ENCODE peak calls at places on chromosomes 16 and 17, in nine cellular contexts. One of them, this sample, is unnamed.

GRCh38 chr16:20904507-20905079 is 4.0 kb downstream of the LYRM1 start:
- DNase-seq in hepatocyte: no peak
- DNase-seq in SJSA1: peak; percentile 66
- DNase-seq in AG10803: peak; percentile 82
- DNase-seq in HFF-Myc: no peak
- DNase-seq in mesendoderm: no peak
- DNase-seq in lower lobe of right lung: no peak
- DNase-seq in left ventricle myocardium inferior: no peak
- DNase-seq in ovary: no peak
- DNase-seq in this sample: no peak

GRCh38 chr16:79168321-79168720 is 432.2 kb downstream of the MAF start:
- DNase-seq in HFF-Myc: no peak
- DNase-seq in lower lobe of right lung: no peak
- DNase-seq in ovary: no peak
- DNase-seq in SJSA1: no peak
- DNase-seq in AG10803: no peak
- DNase-seq in left ventricle myocardium inferior: no peak
- DNase-seq in hepatocyte: no peak
- DNase-seq in mesendoderm: no peak
- DNase-seq in this sample: no peak

GRCh38 chr16:10521681-10522274 is 58.6 kb downstream of the EMP2 start:
- DNase-seq in left ventricle myocardium inferior: no peak
- DNase-seq in HFF-Myc: peak; percentile 67
- DNase-seq in hepatocyte: peak; percentile 78
- DNase-seq in lower lobe of right lung: no peak
- DNase-seq in AG10803: peak; percentile 69
- DNase-seq in mesendoderm: peak; percentile 68
- DNase-seq in SJSA1: peak; percentile 39
- DNase-seq in ovary: no peak
- DNase-seq in this sample: peak; percentile 6

GRCh38 chr17:39069114-39069756 is 82.2 kb downstream of the PLXDC1 start:
- DNase-seq in left ventricle myocardium inferior: no peak
- DNase-seq in lower lobe of right lung: no peak
- DNase-seq in hepatocyte: peak; percentile 65
- DNase-seq in ovary: no peak
- DNase-seq in HFF-Myc: no peak
- DNase-seq in AG10803: peak; percentile 50
- DNase-seq in mesendoderm: peak; percentile 59
- DNase-seq in SJSA1: no peak
- DNase-seq in this sample: no peak

GRCh38 chr17:2054262-2054739 is 602 bp upstream of the HIC1 start:
- DNase-seq in lower lobe of right lung: no peak
- DNase-seq in left ventricle myocardium inferior: no peak
- DNase-seq in ovary: peak; percentile 75
- DNase-seq in mesendoderm: peak; percentile 42
- DNase-seq in SJSA1: no peak
- DNase-seq in hepatocyte: no peak
- DNase-seq in AG10803: no peak
- DNase-seq in HFF-Myc: no peak
- DNase-seq in this sample: no peak

GRCh38 chr16:31181102-31181830 is 1.3 kb downstream of the FUS start:
- DNase-seq in hepatocyte: peak; percentile 38
- DNase-seq in lower lobe of right lung: peak; percentile 55
- DNase-seq in ovary: no peak
- DNase-seq in SJSA1: no peak
- DNase-seq in AG10803: no peak
- DNase-seq in HFF-Myc: no peak
- DNase-seq in mesendoderm: peak; percentile 41
- DNase-seq in left ventricle myocardium inferior: peak; percentile 36
- DNase-seq in this sample: no peak

GRCh38 chr16:10031955-10032354 is 150.3 kb downstream of the GRIN2A start:
- DNase-seq in lower lobe of right lung: no peak
- DNase-seq in hepatocyte: no peak
- DNase-seq in HFF-Myc: no peak
- DNase-seq in ovary: no peak
- DNase-seq in mesendoderm: no peak
- DNase-seq in SJSA1: no peak
- DNase-seq in AG10803: no peak
- DNase-seq in left ventricle myocardium inferior: no peak
- DNase-seq in this sample: no peak

GRCh38 chr17:64411999-64412771 is 21.5 kb upstream of the PECAM1 start:
- DNase-seq in hepatocyte: peak; percentile 52
- DNase-seq in lower lobe of right lung: peak; percentile 79
- DNase-seq in left ventricle myocardium inferior: peak; percentile 59
- DNase-seq in ovary: no peak
- DNase-seq in SJSA1: no peak
- DNase-seq in mesendoderm: peak; percentile 94
- DNase-seq in HFF-Myc: no peak
- DNase-seq in AG10803: peak; percentile 13
- DNase-seq in this sample: no peak

GRCh38 chr16:29813644-29814562 is 1.9 kb downstream of the PRRT2 start:
- DNase-seq in SJSA1: no peak
- DNase-seq in AG10803: no peak
- DNase-seq in ovary: peak; percentile 44
- DNase-seq in lower lobe of right lung: no peak
- DNase-seq in hepatocyte: no peak
- DNase-seq in left ventricle myocardium inferior: no peak
- DNase-seq in mesendoderm: no peak
- DNase-seq in HFF-Myc: no peak
- DNase-seq in this sample: no peak

GRCh38 chr16:55498101-55498500 is 10.8 kb upstream of the LPCAT2 start:
- DNase-seq in AG10803: no peak
- DNase-seq in ovary: no peak
- DNase-seq in left ventricle myocardium inferior: no peak
- DNase-seq in hepatocyte: no peak
- DNase-seq in lower lobe of right lung: no peak
- DNase-seq in mesendoderm: no peak
- DNase-seq in HFF-Myc: no peak
- DNase-seq in SJSA1: no peak
- DNase-seq in this sample: no peak

GRCh38 chr17:81539961-81540675 is 11.9 kb downstream of the FSCN2 start:
- DNase-seq in mesendoderm: no peak
- DNase-seq in SJSA1: no peak
- DNase-seq in left ventricle myocardium inferior: no peak
- DNase-seq in AG10803: no peak
- DNase-seq in HFF-Myc: no peak
- DNase-seq in lower lobe of right lung: no peak
- DNase-seq in ovary: no peak
- DNase-seq in hepatocyte: no peak
- DNase-seq in this sample: no peak

GRCh38 chr17:37392024-37392590 is 14.5 kb downstream of the ACACA start:
- DNase-seq in mesendoderm: no peak
- DNase-seq in AG10803: peak; percentile 71
- DNase-seq in left ventricle myocardium inferior: no peak
- DNase-seq in HFF-Myc: no peak
- DNase-seq in ovary: no peak
- DNase-seq in SJSA1: no peak
- DNase-seq in lower lobe of right lung: no peak
- DNase-seq in hepatocyte: peak; percentile 16
- DNase-seq in this sample: peak; percentile 47

GRCh38 chr17:11564483-11565380 is 33.5 kb upstream of the DNAH9 start:
- DNase-seq in HFF-Myc: no peak
- DNase-seq in ovary: no peak
- DNase-seq in hepatocyte: no peak
- DNase-seq in left ventricle myocardium inferior: no peak
- DNase-seq in lower lobe of right lung: no peak
- DNase-seq in SJSA1: no peak
- DNase-seq in mesendoderm: no peak
- DNase-seq in AG10803: no peak
- DNase-seq in this sample: no peak

GRCh38 chr16:79582789-79583188 is 17.7 kb downstream of the MAF start:
- DNase-seq in left ventricle myocardium inferior: no peak
- DNase-seq in ovary: no peak
- DNase-seq in mesendoderm: no peak
- DNase-seq in AG10803: no peak
- DNase-seq in HFF-Myc: no peak
- DNase-seq in hepatocyte: no peak
- DNase-seq in lower lobe of right lung: no peak
- DNase-seq in SJSA1: no peak
- DNase-seq in this sample: no peak

GRCh38 chr17:75511270-75511609 is 4.1 kb downstream of the CASKIN2 start:
- DNase-seq in AG10803: no peak
- DNase-seq in ovary: no peak
- DNase-seq in lower lobe of right lung: no peak
- DNase-seq in HFF-Myc: no peak
- DNase-seq in mesendoderm: no peak
- DNase-seq in left ventricle myocardium inferior: no peak
- DNase-seq in SJSA1: no peak
- DNase-seq in hepatocyte: no peak
- DNase-seq in this sample: no peak

GRCh38 chr17:21530311-21530710 is 154.2 kb downstream of the KCNJ12 start:
- DNase-seq in left ventricle myocardium inferior: no peak
- DNase-seq in HFF-Myc: no peak
- DNase-seq in ovary: no peak
- DNase-seq in lower lobe of right lung: no peak
- DNase-seq in mesendoderm: no peak
- DNase-seq in AG10803: no peak
- DNase-seq in SJSA1: no peak
- DNase-seq in hepatocyte: no peak
- DNase-seq in this sample: no peak

GRCh38 chr16:14579266-14579665 is 50.8 kb downstream of the PARN start:
- DNase-seq in mesendoderm: no peak
- DNase-seq in AG10803: no peak
- DNase-seq in ovary: no peak
- DNase-seq in HFF-Myc: no peak
- DNase-seq in lower lobe of right lung: no peak
- DNase-seq in SJSA1: no peak
- DNase-seq in hepatocyte: no peak
- DNase-seq in left ventricle myocardium inferior: no peak
- DNase-seq in this sample: no peak

GRCh38 chr17:14355556-14355955 is 54.7 kb downstream of the HS3ST3B1 start:
- DNase-seq in ovary: no peak
- DNase-seq in mesendoderm: peak; percentile 65
- DNase-seq in AG10803: peak; percentile 42
- DNase-seq in left ventricle myocardium inferior: no peak
- DNase-seq in lower lobe of right lung: no peak
- DNase-seq in hepatocyte: no peak
- DNase-seq in SJSA1: no peak
- DNase-seq in HFF-Myc: no peak
- DNase-seq in this sample: no peak

GRCh38 chr17:41848788-41849187 is 11.2 kb downstream of the KLHL10 start:
- DNase-seq in AG10803: no peak
- DNase-seq in lower lobe of right lung: no peak
- DNase-seq in ovary: no peak
- DNase-seq in HFF-Myc: no peak
- DNase-seq in mesendoderm: no peak
- DNase-seq in SJSA1: no peak
- DNase-seq in left ventricle myocardium inferior: no peak
- DNase-seq in hepatocyte: no peak
- DNase-seq in this sample: no peak
- H3K4me3 ChIP-seq in AG10803: no peak overlapping the region
- H3K4me3 ChIP-seq in lower lobe of right lung: no peak overlapping the region
- H3K4me3 ChIP-seq in ovary: no peak overlapping the region
- H3K4me3 ChIP-seq in HFF-Myc: no peak overlapping the region
- H3K4me3 ChIP-seq in mesendoderm: no peak overlapping the region
- H3K4me3 ChIP-seq in SJSA1: no peak overlapping the region
- H3K4me3 ChIP-seq in left ventricle myocardium inferior: no peak overlapping the region
- H3K4me3 ChIP-seq in hepatocyte: no peak overlapping the region
- H3K4me3 ChIP-seq in this sample: no peak overlapping the region

GRCh38 chr17:80262775-80263244 is 2.2 kb downstream of the RNF213 start:
- DNase-seq in AG10803: no peak
- DNase-seq in left ventricle myocardium inferior: no peak
- DNase-seq in mesendoderm: no peak
- DNase-seq in SJSA1: peak; percentile 34
- DNase-seq in hepatocyte: no peak
- DNase-seq in lower lobe of right lung: no peak
- DNase-seq in ovary: peak; percentile 49
- DNase-seq in HFF-Myc: no peak
- DNase-seq in this sample: no peak
- H3K4me3 ChIP-seq in AG10803: peak overlapping the region; percentile 85
- H3K4me3 ChIP-seq in left ventricle myocardium inferior: peak overlapping the region; percentile 97
- H3K4me3 ChIP-seq in mesendoderm: no peak overlapping the region
- H3K4me3 ChIP-seq in SJSA1: peak overlapping the region; percentile 24
- H3K4me3 ChIP-seq in hepatocyte: no peak overlapping the region
- H3K4me3 ChIP-seq in lower lobe of right lung: peak overlapping the region; percentile 99
- H3K4me3 ChIP-seq in ovary: peak overlapping the region; percentile 32
- H3K4me3 ChIP-seq in HFF-Myc: no peak overlapping the region
- H3K4me3 ChIP-seq in this sample: peak overlapping the region; percentile 41

GRCh38 chr17:60741031-60741430 is 63.4 kb downstream of the BCAS3 start:
- DNase-seq in mesendoderm: no peak
- DNase-seq in lower lobe of right lung: no peak
- DNase-seq in AG10803: no peak
- DNase-seq in HFF-Myc: no peak
- DNase-seq in ovary: no peak
- DNase-seq in left ventricle myocardium inferior: no peak
- DNase-seq in SJSA1: no peak
- DNase-seq in hepatocyte: no peak
- DNase-seq in this sample: no peak

GRCh38 chr17:60745544-60745943 is 67.9 kb downstream of the BCAS3 start:
- DNase-seq in left ventricle myocardium inferior: no peak
- DNase-seq in HFF-Myc: no peak
- DNase-seq in mesendoderm: no peak
- DNase-seq in SJSA1: no peak
- DNase-seq in hepatocyte: no peak
- DNase-seq in AG10803: no peak
- DNase-seq in lower lobe of right lung: no peak
- DNase-seq in ovary: no peak
- DNase-seq in this sample: no peak

GRCh38 chr17:60744355-60744958 is 66.8 kb downstream of the BCAS3 start:
- DNase-seq in hepatocyte: no peak
- DNase-seq in ovary: no peak
- DNase-seq in mesendoderm: no peak
- DNase-seq in AG10803: peak; percentile 9
- DNase-seq in lower lobe of right lung: no peak
- DNase-seq in SJSA1: no peak
- DNase-seq in HFF-Myc: no peak
- DNase-seq in left ventricle myocardium inferior: no peak
- DNase-seq in this sample: no peak

GRCh38 chr17:60743282-60743681 is 65.6 kb downstream of the BCAS3 start:
- DNase-seq in SJSA1: no peak
- DNase-seq in AG10803: no peak
- DNase-seq in left ventricle myocardium inferior: no peak
- DNase-seq in ovary: no peak
- DNase-seq in hepatocyte: no peak
- DNase-seq in HFF-Myc: no peak
- DNase-seq in lower lobe of right lung: no peak
- DNase-seq in mesendoderm: no peak
- DNase-seq in this sample: no peak

DNA sequence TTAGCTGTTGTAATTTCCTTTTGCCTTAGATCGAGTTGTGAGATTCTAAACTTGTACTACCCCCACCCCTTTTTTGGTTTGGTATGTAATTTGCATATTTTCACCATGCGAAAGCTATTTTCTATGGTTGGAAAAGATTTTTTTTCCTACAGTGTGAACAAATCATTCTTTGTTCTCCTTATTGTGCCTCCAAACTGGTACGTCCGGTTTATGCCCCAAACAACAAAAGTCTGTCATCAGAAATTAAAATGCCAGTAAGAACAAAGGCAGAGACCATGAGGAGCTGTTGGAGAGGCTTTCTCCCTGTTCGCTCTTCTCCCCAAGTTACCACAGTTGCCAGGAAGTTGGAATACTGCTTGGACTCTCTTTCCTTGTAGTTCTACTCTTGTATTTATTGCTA is 66.2 kb downstream of the BCAS3 start:
- DNase-seq in SJSA1: peak; percentile 80
- DNase-seq in HFF-Myc: peak; percentile 3
- DNase-seq in ovary: no peak
- DNase-seq in hepatocyte: peak; percentile 6
- DNase-seq in AG10803: peak; percentile 84
- DNase-seq in lower lobe of right lung: no peak
- DNase-seq in left ventricle myocardium inferior: no peak
- DNase-seq in mesendoderm: peak; percentile 10
- DNase-seq in this sample: peak; percentile 10
- H3K4me3 ChIP-seq in SJSA1: peak overlapping the region; percentile 10
- H3K4me3 ChIP-seq in HFF-Myc: peak overlapping the region; percentile 4
- H3K4me3 ChIP-seq in ovary: no peak overlapping the region
- H3K4me3 ChIP-seq in hepatocyte: no peak overlapping the region
- H3K4me3 ChIP-seq in AG10803: peak overlapping the region; percentile 43
- H3K4me3 ChIP-seq in lower lobe of right lung: peak overlapping the region; percentile 12
- H3K4me3 ChIP-seq in left ventricle myocardium inferior: no peak overlapping the region
- H3K4me3 ChIP-seq in mesendoderm: no peak overlapping the region
- H3K4me3 ChIP-seq in this sample: peak overlapping the region; percentile 21

GRCh38 chr17:27560668-27561067 is 70.3 kb upstream of the LGALS9 start:
- DNase-seq in hepatocyte: no peak
- DNase-seq in left ventricle myocardium inferior: no peak
- DNase-seq in mesendoderm: no peak
- DNase-seq in lower lobe of right lung: peak; percentile 57
- DNase-seq in ovary: peak; percentile 48
- DNase-seq in AG10803: no peak
- DNase-seq in HFF-Myc: no peak
- DNase-seq in SJSA1: no peak
- DNase-seq in this sample: no peak
- H3K4me3 ChIP-seq in hepatocyte: no peak overlapping the region
- H3K4me3 ChIP-seq in left ventricle myocardium inferior: peak overlapping the region; percentile 54
- H3K4me3 ChIP-seq in mesendoderm: no peak overlapping the region
- H3K4me3 ChIP-seq in lower lobe of right lung: peak overlapping the region; percentile 39
- H3K4me3 ChIP-seq in ovary: no peak overlapping the region
- H3K4me3 ChIP-seq in AG10803: peak overlapping the region; percentile 7
- H3K4me3 ChIP-seq in HFF-Myc: peak overlapping the region; percentile 16
- H3K4me3 ChIP-seq in SJSA1: no peak overlapping the region
- H3K4me3 ChIP-seq in this sample: peak overlapping the region; percentile 53

This sample was measured in AG04450.